ENCODE peak calls at places on chromosome 7, in six cellular contexts. G, A, I, O, N and F are unnamed samples.
A peak's percentile ranks its signal among the peaks of the same experiment; 100 is the strongest.

GRCh38 chr7:32335107-32335506 is 155.1 kb downstream of the LSM5 start:
- DNase-seq in O (no peak), A (peak; percentile 45), N (no peak), I (no peak), G (peak; percentile 66), F (no peak)

GRCh38 chr7:128161466-128162125 is 79.5 kb upstream of the LEP start:
- DNase-seq in G (peak; percentile 72), O (no peak), I (no peak), A (no peak), N (no peak), F (no peak)

GRCh38 chr7:129750091-129750870 is 138.8 kb downstream of the NRF1 start:
- DNase-seq in O (no peak), N (no peak), A (no peak), G (no peak), I (no peak), F (no peak)

GRCh38 chr7:90532231-90532929 is 62.9 kb downstream of the PTTG1IP2 start:
- DNase-seq in I (no peak), A (no peak), N (no peak), O (no peak), G (no peak), F (no peak)

GRCh38 chr7:105454058-105454739 is 65.5 kb upstream of the SRPK2 start:
- DNase-seq in A (peak; percentile 44), G (peak; percentile 42), I (no peak), O (no peak), N (no peak), F (no peak)

GRCh38 chr7:44103566-44103940 is 592 bp upstream of the AEBP1 start:
- DNase-seq in G (no peak), A (no peak), N (no peak), O (no peak), I (no peak), F (no peak)

GRCh38 chr7:132516042-132516840 is 60.0 kb downstream of the PLXNA4 start:
- DNase-seq in G (peak; percentile 75), I (no peak), N (no peak), O (no peak), A (peak; percentile 5), F (no peak)

GRCh38 chr7:286278-286677 is 3.7 kb upstream of the FOXL3 start:
- DNase-seq in N (no peak), O (no peak), A (no peak), G (no peak), I (no peak), F (no peak)

GRCh38 chr7:66105263-66105748 is 9.3 kb upstream of the CRCP start:
- DNase-seq in O (no peak), I (no peak), A (no peak), G (no peak), N (no peak), F (no peak)

GRCh38 chr7:129522971-129523340 is 20.6 kb downstream of the SMKR1 start:
- DNase-seq in O (no peak), N (no peak), G (no peak), A (no peak), I (no peak), F (no peak)

GRCh38 chr7:921581-922333 is 32.7 kb downstream of the ADAP1 start:
- DNase-seq in N (no peak), I (no peak), A (no peak), O (no peak), G (no peak), F (peak; percentile 5)

GRCh38 chr7:77330169-77330882 is 85.8 kb downstream of the GSAP start:
- DNase-seq in A (no peak), N (no peak), G (peak; percentile 85), O (no peak), I (no peak), F (no peak)

GRCh38 chr7:150974468-150975391 is 3.4 kb downstream of the KCNH2 start:
- DNase-seq in G (no peak), A (no peak), O (peak; percentile 36), N (peak; percentile 82), I (no peak), F (peak; percentile 62)

GRCh38 chr7:149427096-149427680 is 33.7 kb downstream of the ZNF777 start:
- DNase-seq in A (no peak), N (peak; percentile 76), G (no peak), I (no peak), O (no peak), F (no peak)

GRCh38 chr7:129553861-129554530 is 51.7 kb downstream of the SMKR1 start:
- DNase-seq in G (peak; percentile 70), A (peak; percentile 12), O (no peak), I (no peak), N (no peak), F (no peak)

GRCh38 chr7:69232445-69233376 is 365.6 kb upstream of the AUTS2 start:
- DNase-seq in N (no peak), A (no peak), I (no peak), O (no peak), G (no peak), F (peak; percentile 68)

GRCh38 chr7:12162420-12163113 is 48.5 kb upstream of the TMEM106B start:
- DNase-seq in G (peak; percentile 74), I (no peak), O (no peak), A (peak; percentile 58), N (no peak), F (no peak)

GRCh38 chr7:64599341-64599740 is 36.5 kb upstream of the ZNF680 start:
- DNase-seq in I (no peak), A (no peak), G (no peak), N (no peak), O (no peak), F (no peak)